ENCODE peak calls at places on chromosomes 16 and 17, in four cellular contexts. One of them, this sample, is unnamed.

GRCh38 chr17:82848022-82848592 is 8.3 kb upstream of the ZNF750 start:
- DNase-seq in lower leg skin: no peak
- DNase-seq in stimulated activated CD4-positive, alpha-beta T cell treated with anti-CD3 and anti-CD28 coated beads, TNF-alpha, amount 100 ng/mL, for 24 hours: no peak
- DNase-seq in PC-9: peak
- DNase-seq in this sample: peak

GRCh38 chr16:88924834-88925539 is 52.0 kb downstream of the CBFA2T3 start:
- DNase-seq in stimulated activated CD4-positive, alpha-beta T cell treated with anti-CD3 and anti-CD28 coated beads, TNF-alpha, amount 100 ng/mL, for 24 hours: no peak
- DNase-seq in PC-9: peak
- DNase-seq in lower leg skin: no peak
- DNase-seq in this sample: peak

GRCh38 chr17:65785109-65785508 is 223.7 kb upstream of the AXIN2 start:
- DNase-seq in PC-9: peak
- DNase-seq in lower leg skin: no peak
- DNase-seq in stimulated activated CD4-positive, alpha-beta T cell treated with anti-CD3 and anti-CD28 coated beads, TNF-alpha, amount 100 ng/mL, for 24 hours: no peak
- DNase-seq in this sample: peak

GRCh38 chr17:75078097-75079022 is 9.4 kb upstream of the SLC16A5 start:
- DNase-seq in lower leg skin: no peak
- DNase-seq in stimulated activated CD4-positive, alpha-beta T cell treated with anti-CD3 and anti-CD28 coated beads, TNF-alpha, amount 100 ng/mL, for 24 hours: no peak
- DNase-seq in PC-9: peak
- DNase-seq in this sample: peak

GRCh38 chr16:27444015-27444414 is 42.0 kb downstream of the IL21R start:
- DNase-seq in lower leg skin: no peak
- DNase-seq in stimulated activated CD4-positive, alpha-beta T cell treated with anti-CD3 and anti-CD28 coated beads, TNF-alpha, amount 100 ng/mL, for 24 hours: no peak
- DNase-seq in PC-9: no peak
- DNase-seq in this sample: no peak

GRCh38 chr16:72013389-72013788 is 4.8 kb downstream of the DHODH start:
- DNase-seq in stimulated activated CD4-positive, alpha-beta T cell treated with anti-CD3 and anti-CD28 coated beads, TNF-alpha, amount 100 ng/mL, for 24 hours: no peak
- DNase-seq in lower leg skin: peak
- DNase-seq in PC-9: peak
- DNase-seq in this sample: peak

GRCh38 chr16:75402821-75403475 is 30.4 kb downstream of the CFDP1 start:
- DNase-seq in stimulated activated CD4-positive, alpha-beta T cell treated with anti-CD3 and anti-CD28 coated beads, TNF-alpha, amount 100 ng/mL, for 24 hours: no peak
- DNase-seq in PC-9: peak
- DNase-seq in lower leg skin: no peak
- DNase-seq in this sample: peak

GRCh38 chr16:20598832-20599469 is 22.8 kb upstream of the ACSM2B start:
- DNase-seq in PC-9: no peak
- DNase-seq in stimulated activated CD4-positive, alpha-beta T cell treated with anti-CD3 and anti-CD28 coated beads, TNF-alpha, amount 100 ng/mL, for 24 hours: no peak
- DNase-seq in lower leg skin: no peak
- DNase-seq in this sample: no peak

GRCh38 chr16:86321491-86321890 is 188.8 kb upstream of the FOXF1 start:
- DNase-seq in stimulated activated CD4-positive, alpha-beta T cell treated with anti-CD3 and anti-CD28 coated beads, TNF-alpha, amount 100 ng/mL, for 24 hours: no peak
- DNase-seq in PC-9: no peak
- DNase-seq in lower leg skin: no peak
- DNase-seq in this sample: no peak

GRCh38 chr17:80976718-80977117 is 14.9 kb upstream of the CHMP6 start:
- DNase-seq in PC-9: no peak
- DNase-seq in stimulated activated CD4-positive, alpha-beta T cell treated with anti-CD3 and anti-CD28 coated beads, TNF-alpha, amount 100 ng/mL, for 24 hours: no peak
- DNase-seq in lower leg skin: no peak
- DNase-seq in this sample: no peak

GRCh38 chr17:56926270-56926669 is 12.4 kb upstream of the TRIM25 start:
- DNase-seq in stimulated activated CD4-positive, alpha-beta T cell treated with anti-CD3 and anti-CD28 coated beads, TNF-alpha, amount 100 ng/mL, for 24 hours: no peak
- DNase-seq in PC-9: no peak
- DNase-seq in lower leg skin: no peak
- DNase-seq in this sample: no peak

GRCh38 chr17:32533296-32533695 is 46.5 kb downstream of the CDK5R1 start:
- DNase-seq in stimulated activated CD4-positive, alpha-beta T cell treated with anti-CD3 and anti-CD28 coated beads, TNF-alpha, amount 100 ng/mL, for 24 hours: no peak
- DNase-seq in lower leg skin: no peak
- DNase-seq in PC-9: no peak
- DNase-seq in this sample: no peak

GRCh38 chr16:23903001-23903414 is 67.2 kb downstream of the PRKCB start:
- DNase-seq in PC-9: no peak
- DNase-seq in lower leg skin: no peak
- DNase-seq in stimulated activated CD4-positive, alpha-beta T cell treated with anti-CD3 and anti-CD28 coated beads, TNF-alpha, amount 100 ng/mL, for 24 hours: no peak
- DNase-seq in this sample: no peak

GRCh38 chr17:31225831-31226230 is 71.2 kb downstream of the OMG start:
- DNase-seq in stimulated activated CD4-positive, alpha-beta T cell treated with anti-CD3 and anti-CD28 coated beads, TNF-alpha, amount 100 ng/mL, for 24 hours: no peak
- DNase-seq in PC-9: no peak
- DNase-seq in lower leg skin: no peak
- DNase-seq in this sample: no peak

GRCh38 chr17:59694344-59694743 is 12.9 kb downstream of the PTRH2 start:
- DNase-seq in lower leg skin: no peak
- DNase-seq in PC-9: no peak
- DNase-seq in stimulated activated CD4-positive, alpha-beta T cell treated with anti-CD3 and anti-CD28 coated beads, TNF-alpha, amount 100 ng/mL, for 24 hours: no peak
- DNase-seq in this sample: no peak

GRCh38 chr16:14151256-14152030 is 80.3 kb downstream of the MRTFB start:
- DNase-seq in stimulated activated CD4-positive, alpha-beta T cell treated with anti-CD3 and anti-CD28 coated beads, TNF-alpha, amount 100 ng/mL, for 24 hours: no peak
- DNase-seq in PC-9: no peak
- DNase-seq in lower leg skin: no peak
- DNase-seq in this sample: peak

GRCh38 chr16:4091638-4092037 is 24.6 kb downstream of the ADCY9 start:
- DNase-seq in stimulated activated CD4-positive, alpha-beta T cell treated with anti-CD3 and anti-CD28 coated beads, TNF-alpha, amount 100 ng/mL, for 24 hours: no peak
- DNase-seq in PC-9: no peak
- DNase-seq in lower leg skin: no peak
- DNase-seq in this sample: no peak

GRCh38 chr16:29821663-29822115 is 1.4 kb downstream of the MVP start:
- DNase-seq in stimulated activated CD4-positive, alpha-beta T cell treated with anti-CD3 and anti-CD28 coated beads, TNF-alpha, amount 100 ng/mL, for 24 hours: no peak
- DNase-seq in PC-9: peak
- DNase-seq in lower leg skin: no peak
- DNase-seq in this sample: peak

GRCh38 chr16:69166221-69166833 is 20.6 kb upstream of the SNTB2 start:
- DNase-seq in stimulated activated CD4-positive, alpha-beta T cell treated with anti-CD3 and anti-CD28 coated beads, TNF-alpha, amount 100 ng/mL, for 24 hours: peak
- DNase-seq in lower leg skin: no peak
- DNase-seq in PC-9: no peak
- DNase-seq in this sample: no peak

GRCh38 chr16:1790261-1790610 is 3.3 kb downstream of the IGFALS start:
- DNase-seq in PC-9: no peak
- DNase-seq in stimulated activated CD4-positive, alpha-beta T cell treated with anti-CD3 and anti-CD28 coated beads, TNF-alpha, amount 100 ng/mL, for 24 hours: no peak
- DNase-seq in lower leg skin: no peak
- DNase-seq in this sample: no peak

GRCh38 chr16:30526137-30526822 is at the start of gene ZNF768:
- DNase-seq in lower leg skin: no peak
- DNase-seq in PC-9: peak
- DNase-seq in stimulated activated CD4-positive, alpha-beta T cell treated with anti-CD3 and anti-CD28 coated beads, TNF-alpha, amount 100 ng/mL, for 24 hours: no peak
- DNase-seq in this sample: no peak

GRCh38 chr17:20925954-20926353 is 116.9 kb downstream of the USP22 start:
- DNase-seq in lower leg skin: no peak
- DNase-seq in PC-9: no peak
- DNase-seq in stimulated activated CD4-positive, alpha-beta T cell treated with anti-CD3 and anti-CD28 coated beads, TNF-alpha, amount 100 ng/mL, for 24 hours: no peak
- DNase-seq in this sample: no peak